ENCODE peak calls at places on chromosomes 16 and 17, in ten cellular contexts. U is PC-3, F is endodermal cell, N is body of pancreas, T is dorsolateral prefrontal cortex, E is mesothelial cell of epicardium, L is cardiac fibroblast, P is AG09309, G is A673, C is MM.1S. S is an unnamed sample.
A peak's percentile ranks its signal among the peaks of the same experiment; 100 is the strongest.

GRCh38 chr17:20203761-20204263 is 194.7 kb downstream of the SPECC1 start:
- DNase-seq in U (no peak), F (no peak), N (no peak), T (no peak), E (no peak), L (peak; percentile 55), P (no peak), G (no peak), C (no peak), S (no peak)

GRCh38 chr16:48152226-48152625 is 3.6 kb downstream of the ABCC12 start:
- DNase-seq in U (no peak), F (no peak), N (no peak), T (no peak), E (no peak), L (no peak), P (no peak), G (no peak), C (no peak), S (no peak)

GRCh38 chr16:82229800-82230619 is 60.0 kb upstream of the MPHOSPH6 start:
- DNase-seq in U (peak; percentile 81), F (peak; percentile 94), N (peak; percentile 81), T (peak; percentile 57), E (peak; percentile 81), L (peak; percentile 84), P (peak; percentile 25), G (peak; percentile 84), C (peak; percentile 32), S (peak; percentile 52)

GRCh38 chr17:30970757-30971567 is at the start of gene RNF135:
- DNase-seq in U (peak; percentile 71), F (peak; percentile 96), N (peak; percentile 85), T (peak; percentile 54), E (peak; percentile 75), L (peak; percentile 88), P (peak; percentile 46), G (peak; percentile 72), C (peak; percentile 69), S (peak; percentile 86)

GRCh38 chr16:1781758-1782407 is 488 bp downstream of the SPSB3 start:
- DNase-seq in U (no peak), F (peak; percentile 75), N (peak; percentile 37), T (no peak), E (no peak), L (peak; percentile 28), P (no peak), G (peak; percentile 22), C (peak; percentile 25), S (no peak)

GRCh38 chr17:9408381-9408780 is 167.2 kb downstream of the STX8 start:
- DNase-seq in U (peak; percentile 40), F (no peak), N (no peak), T (no peak), E (no peak), L (peak; percentile 57), P (no peak), G (no peak), C (no peak), S (no peak)

GRCh38 chr17:19397556-19398041 is 10.6 kb upstream of the MFAP4 start:
- DNase-seq in U (no peak), F (peak; percentile 88), N (peak; percentile 26), T (no peak), E (no peak), L (no peak), P (no peak), G (no peak), C (peak; percentile 51), S (no peak)

GRCh38 chr16:77838597-77839255 is 50.4 kb downstream of the VAT1L start:
- DNase-seq in U (no peak), F (no peak), N (no peak), T (no peak), E (no peak), L (no peak), P (no peak), G (no peak), C (no peak), S (no peak)

GRCh38 chr17:61139219-61139618 is 260.4 kb upstream of the TBX2 start:
- DNase-seq in U (peak; percentile 44), F (no peak), N (peak; percentile 6), T (no peak), E (no peak), L (peak; percentile 76), P (no peak), G (no peak), C (peak; percentile 92), S (peak; percentile 69)

GRCh38 chr16:72939247-72939646 is 108.7 kb downstream of the ZFHX3 start:
- DNase-seq in U (peak; percentile 56), F (no peak), N (no peak), T (no peak), E (no peak), L (peak; percentile 89), P (no peak), G (peak; percentile 61), C (no peak), S (no peak)
- TF ChIP-seq CTCF in U (peak; percentile 28), F (no peak), N (no peak), T (peak; percentile 34), E (no peak), L (peak; percentile 48), P (no peak), G (peak; percentile 40), C (no peak), S (no peak)

GRCh38 chr16:56988161-56988947 is 1.0 kb upstream of the NLRC5 start:
- DNase-seq in U (no peak), F (no peak), N (no peak), T (no peak), E (no peak), L (peak; percentile 34), P (no peak), G (no peak), C (no peak), S (no peak)
- TF ChIP-seq CTCF in U (no peak), F (no peak), N (no peak), T (no peak), E (no peak), L (no peak), P (no peak), G (no peak), C (no peak), S (no peak)

GRCh38 chr17:51857052-51857593 is 301.4 kb downstream of the CA10 start:
- DNase-seq in U (peak; percentile 39), F (peak; percentile 65), N (no peak), T (no peak), E (no peak), L (no peak), P (no peak), G (peak; percentile 33), C (no peak), S (no peak)
- TF ChIP-seq CTCF in U (no peak), F (peak; percentile 58), N (no peak), T (no peak), E (no peak), L (no peak), P (no peak), G (peak; percentile 11), C (no peak), S (no peak)

GRCh38 chr17:1713878-1714487 is 3.8 kb upstream of the TLCD2 start:
- DNase-seq in U (peak; percentile 56), F (peak; percentile 94), N (peak; percentile 62), T (no peak), E (no peak), L (no peak), P (no peak), G (peak; percentile 71), C (no peak), S (no peak)
- TF ChIP-seq CTCF in U (peak; percentile 56), F (peak; percentile 79), N (peak; percentile 60), T (no peak), E (no peak), L (peak; percentile 29), P (peak; percentile 31), G (peak; percentile 73), C (peak; percentile 16), S (peak; percentile 28)

GRCh38 chr16:31460582-31461002 is 1.3 kb downstream of the ARMC5 start:
- DNase-seq in U (peak; percentile 51), F (no peak), N (no peak), T (no peak), E (no peak), L (peak; percentile 74), P (peak; percentile 57), G (peak; percentile 64), C (peak; percentile 56), S (no peak)

GRCh38 chr16:31458073-31458834 is 1.0 kb upstream of the ARMC5 start:
- DNase-seq in U (no peak), F (peak; percentile 87), N (peak; percentile 64), T (no peak), E (peak; percentile 58), L (peak; percentile 58), P (no peak), G (peak; percentile 28), C (peak; percentile 81), S (peak; percentile 65)

GRCh38 chr16:31459722-31460581 is 651 bp downstream of the ARMC5 start:
- DNase-seq in U (peak; percentile 98), F (peak; percentile 100), N (peak; percentile 100), T (peak; percentile 100), E (peak; percentile 100), L (peak; percentile 100), P (peak; percentile 97), G (peak; percentile 99), C (peak; percentile 100), S (peak; percentile 99)

GRCh38 chr16:31456988-31457360 is 2.3 kb upstream of the ARMC5 start:
- DNase-seq in U (no peak), F (no peak), N (no peak), T (no peak), E (no peak), L (no peak), P (no peak), G (no peak), C (no peak), S (no peak)

GRCh38 chr16:31458835-31459721 is at the start of gene ARMC5:
- DNase-seq in U (peak; percentile 90), F (peak; percentile 98), N (peak; percentile 97), T (peak; percentile 99), E (peak; percentile 96), L (peak; percentile 99), P (peak; percentile 94), G (peak; percentile 98), C (peak; percentile 97), S (peak; percentile 92)
- TF ChIP-seq CTCF in U (no peak), F (peak; percentile 68), N (peak; percentile 59), T (peak; percentile 69), E (peak; percentile 44), L (peak; percentile 48), P (peak; percentile 68), G (peak; percentile 75), C (peak; percentile 74), S (peak; percentile 64)

GRCh38 chr17:57269598-57270255 is 13.4 kb downstream of the MSI2 start:
- DNase-seq in U (no peak), F (peak; percentile 34), N (no peak), T (no peak), E (no peak), L (no peak), P (no peak), G (no peak), C (no peak), S (no peak)

GRCh38 chr17:57266842-57267241 is 10.5 kb downstream of the MSI2 start:
- DNase-seq in U (no peak), F (peak; percentile 33), N (no peak), T (no peak), E (no peak), L (no peak), P (no peak), G (no peak), C (no peak), S (no peak)

GRCh38 chr17:57269052-57269451 is 12.7 kb downstream of the MSI2 start:
- DNase-seq in U (no peak), F (peak; percentile 33), N (no peak), T (no peak), E (no peak), L (no peak), P (no peak), G (no peak), C (no peak), S (no peak)

GRCh38 chr17:57270801-57271245 is 14.5 kb downstream of the MSI2 start:
- DNase-seq in U (no peak), F (peak; percentile 49), N (no peak), T (no peak), E (no peak), L (no peak), P (no peak), G (no peak), C (no peak), S (no peak)

GRCh38 chr17:57268176-57268575 is 11.9 kb downstream of the MSI2 start:
- DNase-seq in U (no peak), F (peak; percentile 12), N (no peak), T (no peak), E (no peak), L (no peak), P (no peak), G (no peak), C (no peak), S (no peak)
- TF ChIP-seq CTCF in U (no peak), F (no peak), N (no peak), T (no peak), E (no peak), L (no peak), P (no peak), G (no peak), C (no peak), S (no peak)